ENCODE peak calls at places on chromosomes 1 and 21, in eight cellular contexts. One of them, this sample, is unnamed.

GRCh38 chr21:30234643-30235042 is 18.7 kb upstream of the CLDN8 start:
- DNase-seq in heart right ventricle: no peak
- DNase-seq in suprapubic skin: no peak
- DNase-seq in left ventricle myocardium inferior: no peak
- DNase-seq in CD8-positive, alpha-beta T cell: no peak
- DNase-seq in HFF-Myc: peak
- DNase-seq in fibroblast of the aortic adventitia: peak
- DNase-seq in GM12865: no peak
- DNase-seq in this sample: peak

GRCh38 chr1:186102559-186103148 is 272.4 kb downstream of the TPR start:
- DNase-seq in heart right ventricle: no peak
- DNase-seq in suprapubic skin: no peak
- DNase-seq in left ventricle myocardium inferior: no peak
- DNase-seq in CD8-positive, alpha-beta T cell: no peak
- DNase-seq in HFF-Myc: peak
- DNase-seq in fibroblast of the aortic adventitia: peak
- DNase-seq in GM12865: no peak
- DNase-seq in this sample: peak

GRCh38 chr1:221503268-221503667 is 238.6 kb downstream of the DUSP10 start:
- DNase-seq in heart right ventricle: no peak
- DNase-seq in suprapubic skin: no peak
- DNase-seq in left ventricle myocardium inferior: no peak
- DNase-seq in CD8-positive, alpha-beta T cell: no peak
- DNase-seq in HFF-Myc: no peak
- DNase-seq in fibroblast of the aortic adventitia: no peak
- DNase-seq in GM12865: no peak
- DNase-seq in this sample: no peak

GRCh38 chr1:174700314-174700713 is 252.6 kb downstream of the GPR52 start:
- DNase-seq in heart right ventricle: no peak
- DNase-seq in suprapubic skin: no peak
- DNase-seq in left ventricle myocardium inferior: no peak
- DNase-seq in CD8-positive, alpha-beta T cell: no peak
- DNase-seq in HFF-Myc: no peak
- DNase-seq in fibroblast of the aortic adventitia: no peak
- DNase-seq in GM12865: no peak
- DNase-seq in this sample: no peak

GRCh38 chr1:87851490-87851889 is 522.8 kb downstream of the LMO4 start:
- DNase-seq in heart right ventricle: no peak
- DNase-seq in suprapubic skin: no peak
- DNase-seq in left ventricle myocardium inferior: no peak
- DNase-seq in CD8-positive, alpha-beta T cell: no peak
- DNase-seq in HFF-Myc: no peak
- DNase-seq in fibroblast of the aortic adventitia: no peak
- DNase-seq in GM12865: no peak
- DNase-seq in this sample: no peak

GRCh38 chr1:7224644-7225043 is 439.4 kb downstream of the CAMTA1 start:
- DNase-seq in heart right ventricle: peak
- DNase-seq in suprapubic skin: no peak
- DNase-seq in left ventricle myocardium inferior: no peak
- DNase-seq in CD8-positive, alpha-beta T cell: no peak
- DNase-seq in HFF-Myc: no peak
- DNase-seq in fibroblast of the aortic adventitia: no peak
- DNase-seq in GM12865: peak
- DNase-seq in this sample: no peak

GRCh38 chr1:212234431-212235298 is 50.5 kb upstream of the PPP2R5A start:
- DNase-seq in heart right ventricle: no peak
- DNase-seq in suprapubic skin: no peak
- DNase-seq in left ventricle myocardium inferior: peak
- DNase-seq in CD8-positive, alpha-beta T cell: no peak
- DNase-seq in HFF-Myc: peak
- DNase-seq in fibroblast of the aortic adventitia: peak
- DNase-seq in GM12865: peak
- DNase-seq in this sample: peak

GRCh38 chr21:42633858-42634257 is 19.6 kb upstream of the PDE9A start:
- DNase-seq in heart right ventricle: no peak
- DNase-seq in suprapubic skin: peak
- DNase-seq in left ventricle myocardium inferior: no peak
- DNase-seq in CD8-positive, alpha-beta T cell: no peak
- DNase-seq in HFF-Myc: no peak
- DNase-seq in fibroblast of the aortic adventitia: no peak
- DNase-seq in GM12865: no peak
- DNase-seq in this sample: no peak

GRCh38 chr1:28928306-28928987 is 14.1 kb downstream of the EPB41 start:
- DNase-seq in heart right ventricle: no peak
- DNase-seq in suprapubic skin: no peak
- DNase-seq in left ventricle myocardium inferior: no peak
- DNase-seq in CD8-positive, alpha-beta T cell: no peak
- DNase-seq in HFF-Myc: no peak
- DNase-seq in fibroblast of the aortic adventitia: peak
- DNase-seq in GM12865: no peak
- DNase-seq in this sample: no peak

GRCh38 chr1:169999357-169999756 is 75.1 kb downstream of the KIFAP3 start:
- DNase-seq in heart right ventricle: no peak
- DNase-seq in suprapubic skin: no peak
- DNase-seq in left ventricle myocardium inferior: peak
- DNase-seq in CD8-positive, alpha-beta T cell: no peak
- DNase-seq in HFF-Myc: peak
- DNase-seq in fibroblast of the aortic adventitia: peak
- DNase-seq in GM12865: no peak
- DNase-seq in this sample: peak

GRCh38 chr1:113073457-113073950 is 506 bp downstream of the LRIG2 start:
- DNase-seq in heart right ventricle: no peak
- DNase-seq in suprapubic skin: no peak
- DNase-seq in left ventricle myocardium inferior: peak
- DNase-seq in CD8-positive, alpha-beta T cell: no peak
- DNase-seq in HFF-Myc: peak
- DNase-seq in fibroblast of the aortic adventitia: no peak
- DNase-seq in GM12865: peak
- DNase-seq in this sample: peak

GRCh38 chr1:6724517-6725141 is 23.0 kb upstream of the DNAJC11 start:
- DNase-seq in heart right ventricle: no peak
- DNase-seq in suprapubic skin: no peak
- DNase-seq in left ventricle myocardium inferior: no peak
- DNase-seq in CD8-positive, alpha-beta T cell: no peak
- DNase-seq in HFF-Myc: peak
- DNase-seq in fibroblast of the aortic adventitia: peak
- DNase-seq in GM12865: no peak
- DNase-seq in this sample: peak

GRCh38 chr1:23902611-23903278 is 10.4 kb downstream of the CNR2 start:
- DNase-seq in heart right ventricle: no peak
- DNase-seq in suprapubic skin: no peak
- DNase-seq in left ventricle myocardium inferior: no peak
- DNase-seq in CD8-positive, alpha-beta T cell: no peak
- DNase-seq in HFF-Myc: no peak
- DNase-seq in fibroblast of the aortic adventitia: no peak
- DNase-seq in GM12865: no peak
- DNase-seq in this sample: no peak

GRCh38 chr1:64248065-64248464 is 44.6 kb downstream of the UBE2U start:
- DNase-seq in heart right ventricle: no peak
- DNase-seq in suprapubic skin: no peak
- DNase-seq in left ventricle myocardium inferior: no peak
- DNase-seq in CD8-positive, alpha-beta T cell: no peak
- DNase-seq in HFF-Myc: no peak
- DNase-seq in fibroblast of the aortic adventitia: no peak
- DNase-seq in GM12865: no peak
- DNase-seq in this sample: no peak

GRCh38 chr1:38003261-38004250 is 1.8 kb downstream of the FHL3 start:
- DNase-seq in heart right ventricle: no peak
- DNase-seq in suprapubic skin: no peak
- DNase-seq in left ventricle myocardium inferior: no peak
- DNase-seq in CD8-positive, alpha-beta T cell: no peak
- DNase-seq in HFF-Myc: no peak
- DNase-seq in fibroblast of the aortic adventitia: peak
- DNase-seq in GM12865: no peak
- DNase-seq in this sample: no peak

GRCh38 chr1:179586107-179586823 is 5.4 kb upstream of the TDRD5 start:
- DNase-seq in heart right ventricle: peak
- DNase-seq in suprapubic skin: peak
- DNase-seq in left ventricle myocardium inferior: peak
- DNase-seq in CD8-positive, alpha-beta T cell: no peak
- DNase-seq in HFF-Myc: no peak
- DNase-seq in fibroblast of the aortic adventitia: peak
- DNase-seq in GM12865: no peak
- DNase-seq in this sample: peak

GRCh38 chr1:41622859-41623732 is 138.6 kb upstream of the EDN2 start:
- DNase-seq in heart right ventricle: no peak
- DNase-seq in suprapubic skin: no peak
- DNase-seq in left ventricle myocardium inferior: no peak
- DNase-seq in CD8-positive, alpha-beta T cell: no peak
- DNase-seq in HFF-Myc: no peak
- DNase-seq in fibroblast of the aortic adventitia: no peak
- DNase-seq in GM12865: peak
- DNase-seq in this sample: no peak

GRCh38 chr21:40020651-40021050 is 153.4 kb downstream of the PCP4 start:
- DNase-seq in heart right ventricle: no peak
- DNase-seq in suprapubic skin: no peak
- DNase-seq in left ventricle myocardium inferior: no peak
- DNase-seq in CD8-positive, alpha-beta T cell: no peak
- DNase-seq in HFF-Myc: no peak
- DNase-seq in fibroblast of the aortic adventitia: no peak
- DNase-seq in GM12865: no peak
- DNase-seq in this sample: no peak

GRCh38 chr1:178536844-178537371 is 24.0 kb downstream of the TEX35 start:
- DNase-seq in heart right ventricle: peak
- DNase-seq in suprapubic skin: peak
- DNase-seq in left ventricle myocardium inferior: peak
- DNase-seq in CD8-positive, alpha-beta T cell: no peak
- DNase-seq in HFF-Myc: peak
- DNase-seq in fibroblast of the aortic adventitia: peak
- DNase-seq in GM12865: no peak
- DNase-seq in this sample: peak

GRCh38 chr1:185396126-185396525 is 79.1 kb upstream of the IVNS1ABP start:
- DNase-seq in heart right ventricle: no peak
- DNase-seq in suprapubic skin: no peak
- DNase-seq in left ventricle myocardium inferior: no peak
- DNase-seq in CD8-positive, alpha-beta T cell: no peak
- DNase-seq in HFF-Myc: no peak
- DNase-seq in fibroblast of the aortic adventitia: no peak
- DNase-seq in GM12865: no peak
- DNase-seq in this sample: no peak

GRCh38 chr1:157948547-157949152 is 44.8 kb upstream of the KIRREL1 start:
- DNase-seq in heart right ventricle: no peak
- DNase-seq in suprapubic skin: no peak
- DNase-seq in left ventricle myocardium inferior: peak
- DNase-seq in CD8-positive, alpha-beta T cell: no peak
- DNase-seq in HFF-Myc: no peak
- DNase-seq in fibroblast of the aortic adventitia: peak
- DNase-seq in GM12865: peak
- DNase-seq in this sample: peak

DNA sequence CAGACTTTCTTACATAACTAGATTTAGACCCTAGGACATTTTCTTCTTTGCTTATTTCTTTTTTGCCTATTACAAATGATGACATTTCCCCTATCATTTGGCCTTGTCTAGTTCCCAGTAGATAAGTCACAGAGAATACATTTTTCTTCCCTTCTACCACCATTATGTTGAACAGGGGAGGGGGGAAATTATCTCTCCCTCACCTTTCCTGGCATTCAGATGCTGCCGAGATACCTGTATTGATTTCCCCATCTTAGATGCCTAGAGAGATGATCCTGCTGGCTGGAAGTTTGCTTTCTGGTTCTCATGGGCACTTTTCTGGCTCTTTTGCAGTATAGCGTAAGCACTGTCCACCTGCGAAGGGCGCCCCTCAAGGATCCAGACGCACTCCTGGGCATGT is 5.7 kb downstream of the IPO9 start:
- DNase-seq in heart right ventricle: no peak
- DNase-seq in suprapubic skin: no peak
- DNase-seq in left ventricle myocardium inferior: no peak
- DNase-seq in CD8-positive, alpha-beta T cell: no peak
- DNase-seq in HFF-Myc: no peak
- DNase-seq in fibroblast of the aortic adventitia: no peak
- DNase-seq in GM12865: no peak
- DNase-seq in this sample: no peak
- H3K4me3 ChIP-seq in heart right ventricle: no peak
- H3K4me3 ChIP-seq in suprapubic skin: no peak
- H3K4me3 ChIP-seq in left ventricle myocardium inferior: no peak
- H3K4me3 ChIP-seq in CD8-positive, alpha-beta T cell: no peak
- H3K4me3 ChIP-seq in HFF-Myc: no peak
- H3K4me3 ChIP-seq in fibroblast of the aortic adventitia: no peak
- H3K4me3 ChIP-seq in GM12865: no peak
- H3K4me3 ChIP-seq in this sample: no peak

DNA sequence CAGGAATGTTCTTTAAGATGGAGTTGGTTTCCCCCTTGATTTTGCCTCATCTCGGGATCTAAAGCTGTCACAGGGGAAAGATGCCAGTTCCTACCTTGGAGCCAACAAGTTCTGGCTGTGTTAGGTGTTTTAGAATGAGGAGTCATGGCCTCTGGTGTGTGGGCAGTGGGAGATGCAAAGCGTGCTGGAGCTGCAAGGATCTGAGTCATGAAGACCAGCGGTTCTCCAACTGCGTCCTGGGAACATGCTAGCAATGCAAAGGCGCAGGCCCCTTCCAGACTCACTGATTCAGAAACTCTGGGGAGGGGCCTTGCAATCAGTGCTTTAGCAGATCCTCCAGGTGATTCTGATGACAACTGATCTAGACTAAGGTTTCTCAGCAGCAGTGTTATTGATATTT is 109.1 kb downstream of the UCK2 start:
- DNase-seq in heart right ventricle: no peak
- DNase-seq in suprapubic skin: no peak
- DNase-seq in left ventricle myocardium inferior: no peak
- DNase-seq in CD8-positive, alpha-beta T cell: no peak
- DNase-seq in HFF-Myc: no peak
- DNase-seq in fibroblast of the aortic adventitia: no peak
- DNase-seq in GM12865: no peak
- DNase-seq in this sample: no peak
- TF ChIP-seq CTCF in heart right ventricle: no peak
- TF ChIP-seq CTCF in suprapubic skin: no peak
- TF ChIP-seq CTCF in left ventricle myocardium inferior: no peak
- TF ChIP-seq CTCF in CD8-positive, alpha-beta T cell: no peak
- TF ChIP-seq CTCF in HFF-Myc: no peak
- TF ChIP-seq CTCF in fibroblast of the aortic adventitia: no peak
- TF ChIP-seq CTCF in GM12865: no peak
- TF ChIP-seq CTCF in this sample: no peak

GRCh38 chr1:246066553-246066952 is 440.5 kb downstream of the SMYD3 start:
- DNase-seq in heart right ventricle: no peak
- DNase-seq in suprapubic skin: no peak
- DNase-seq in left ventricle myocardium inferior: no peak
- DNase-seq in CD8-positive, alpha-beta T cell: no peak
- DNase-seq in HFF-Myc: no peak
- DNase-seq in fibroblast of the aortic adventitia: no peak
- DNase-seq in GM12865: no peak
- DNase-seq in this sample: no peak
- H3K4me3 ChIP-seq in heart right ventricle: no peak
- H3K4me3 ChIP-seq in suprapubic skin: no peak
- H3K4me3 ChIP-seq in left ventricle myocardium inferior: no peak
- H3K4me3 ChIP-seq in CD8-positive, alpha-beta T cell: no peak
- H3K4me3 ChIP-seq in HFF-Myc: no peak
- H3K4me3 ChIP-seq in fibroblast of the aortic adventitia: no peak
- H3K4me3 ChIP-seq in GM12865: no peak
- H3K4me3 ChIP-seq in this sample: no peak

DNA sequence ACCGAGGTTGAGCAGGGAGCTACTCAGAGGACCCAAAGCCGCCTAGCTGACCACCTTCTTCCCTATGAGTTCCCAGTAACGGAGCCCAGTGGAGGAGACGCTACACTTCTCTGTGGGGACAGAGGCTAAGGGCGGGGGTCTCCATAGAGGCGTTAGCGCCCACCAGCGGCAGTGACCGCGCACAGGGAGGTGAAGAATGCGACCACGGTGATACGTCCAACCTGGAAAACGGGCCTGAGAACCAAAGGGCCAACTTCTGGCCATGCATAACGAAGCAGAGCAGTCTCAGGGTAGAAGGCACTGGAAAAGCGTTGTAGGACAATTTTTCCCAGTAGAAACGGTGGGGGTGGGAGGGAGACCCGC is 400 bp upstream of the COG2 start:
- DNase-seq in heart right ventricle: no peak
- DNase-seq in suprapubic skin: peak
- DNase-seq in left ventricle myocardium inferior: no peak
- DNase-seq in CD8-positive, alpha-beta T cell: peak
- DNase-seq in HFF-Myc: no peak
- DNase-seq in fibroblast of the aortic adventitia: no peak
- DNase-seq in GM12865: no peak
- DNase-seq in this sample: no peak
- TF ChIP-seq CTCF in heart right ventricle: no peak
- TF ChIP-seq CTCF in suprapubic skin: no peak
- TF ChIP-seq CTCF in left ventricle myocardium inferior: no peak
- TF ChIP-seq CTCF in CD8-positive, alpha-beta T cell: no peak
- TF ChIP-seq CTCF in HFF-Myc: no peak
- TF ChIP-seq CTCF in fibroblast of the aortic adventitia: no peak
- TF ChIP-seq CTCF in GM12865: no peak
- TF ChIP-seq CTCF in this sample: no peak

This sample was measured in fibroblast of pulmonary artery.